ENCODE peak calls at places on chromosomes 12 and 14, in nine cellular contexts. P, G, V, R, B, Y, W, Z and I are unnamed samples.

GRCh38 chr12:32533971-32534590 is 134.7 kb downstream of the FGD4 start:
- DNase-seq in P (no peak), G (peak), V (peak), R (no peak), B (peak), Y (peak), W (peak), Z (peak), I (no peak)

GRCh38 chr12:104877107-104877705 is 80.9 kb downstream of the SLC41A2 start:
- DNase-seq in P (peak), G (peak), V (no peak), R (peak), B (peak), Y (no peak), W (no peak), Z (no peak), I (peak)

GRCh38 chr12:88393017-88393767 is 187.1 kb downstream of the KITLG start:
- DNase-seq in P (no peak), G (peak), V (peak), R (no peak), B (no peak), Y (no peak), W (peak), Z (no peak), I (no peak)

GRCh38 chr12:132207083-132207775 is 63.0 kb downstream of the NOC4L start:
- DNase-seq in P (no peak), G (no peak), V (no peak), R (no peak), B (no peak), Y (no peak), W (no peak), Z (no peak), I (no peak)

GRCh38 chr12:100717733-100718067 is 76.9 kb upstream of the ANO4 start:
- DNase-seq in P (no peak), G (peak), V (no peak), R (no peak), B (no peak), Y (no peak), W (no peak), Z (no peak), I (no peak)

GRCh38 chr12:27549231-27549800 is 25.3 kb downstream of the PPFIBP1 start:
- DNase-seq in P (no peak), G (peak), V (no peak), R (no peak), B (no peak), Y (no peak), W (no peak), Z (no peak), I (no peak)

GRCh38 chr14:95787941-95788340 is 74.0 kb upstream of the TCL1A start:
- DNase-seq in P (no peak), G (no peak), V (no peak), R (no peak), B (no peak), Y (no peak), W (no peak), Z (peak), I (no peak)

GRCh38 chr14:67539116-67539515 is 6.0 kb downstream of the PLEKHH1 start:
- DNase-seq in P (no peak), G (no peak), V (no peak), R (no peak), B (no peak), Y (no peak), W (no peak), Z (peak), I (no peak)

GRCh38 chr14:59101441-59101840 is 87.0 kb upstream of the DAAM1 start:
- DNase-seq in P (no peak), G (no peak), V (no peak), R (no peak), B (no peak), Y (no peak), W (no peak), Z (no peak), I (no peak)

GRCh38 chr12:108842364-108842763 is 15.0 kb downstream of the SSH1 start:
- DNase-seq in P (no peak), G (no peak), V (no peak), R (no peak), B (peak), Y (no peak), W (no peak), Z (no peak), I (no peak)

GRCh38 chr12:14833952-14834351 is 9.4 kb downstream of the ART4 start:
- DNase-seq in P (no peak), G (peak), V (no peak), R (no peak), B (no peak), Y (no peak), W (no peak), Z (no peak), I (no peak)

GRCh38 chr12:9081667-9082243 is 34.0 kb downstream of the A2M start:
- DNase-seq in P (no peak), G (no peak), V (no peak), R (no peak), B (no peak), Y (no peak), W (no peak), Z (no peak), I (no peak)

GRCh38 chr12:132084681-132085635 is 59.2 kb downstream of the DDX51 start:
- DNase-seq in P (peak), G (peak), V (peak), R (no peak), B (peak), Y (peak), W (no peak), Z (peak), I (peak)

GRCh38 chr14:96098309-96098998 is 59.3 kb downstream of the C14orf132 start:
- DNase-seq in P (no peak), G (peak), V (peak), R (no peak), B (no peak), Y (peak), W (peak), Z (peak), I (peak)

GRCh38 chr12:52331833-52332232 is 10.6 kb upstream of the KRT83 start:
- DNase-seq in P (no peak), G (no peak), V (no peak), R (no peak), B (no peak), Y (no peak), W (no peak), Z (no peak), I (no peak)

GRCh38 chr14:33834101-33834955 is 116.5 kb downstream of the EGLN3 start:
- DNase-seq in P (no peak), G (no peak), V (no peak), R (no peak), B (no peak), Y (no peak), W (no peak), Z (no peak), I (no peak)

GRCh38 chr14:105891221-105891602 is 364.8 kb downstream of the TMEM121 start:
- DNase-seq in P (no peak), G (no peak), V (no peak), R (no peak), B (no peak), Y (peak), W (no peak), Z (no peak), I (no peak)

GRCh38 chr12:98939350-98939749 is 294.3 kb downstream of the APAF1 start:
- DNase-seq in P (no peak), G (peak), V (no peak), R (no peak), B (no peak), Y (no peak), W (peak), Z (no peak), I (peak)

GRCh38 chr12:107296681-107297086 is 203.3 kb upstream of the CRY1 start:
- DNase-seq in P (no peak), G (no peak), V (no peak), R (no peak), B (no peak), Y (no peak), W (no peak), Z (no peak), I (no peak)

GRCh38 chr12:111271674-111272418 is 97.0 kb downstream of the PHETA1 start:
- DNase-seq in P (no peak), G (no peak), V (no peak), R (no peak), B (no peak), Y (no peak), W (no peak), Z (no peak), I (no peak)
- TF ChIP-seq CTCF in P (no peak), G (peak), V (no peak), R (peak), B (no peak), Y (no peak), W (peak), Z (no peak), I (no peak)

GRCh38 chr12:33944703-33945437 is 77.4 kb upstream of the ALG10 start:
- DNase-seq in P (no peak), G (no peak), V (no peak), R (no peak), B (no peak), Y (no peak), W (no peak), Z (no peak), I (no peak)

GRCh38 chr12:33945438-33945784 is 76.9 kb upstream of the ALG10 start:
- DNase-seq in P (no peak), G (no peak), V (no peak), R (no peak), B (no peak), Y (no peak), W (no peak), Z (no peak), I (no peak)

DNA sequence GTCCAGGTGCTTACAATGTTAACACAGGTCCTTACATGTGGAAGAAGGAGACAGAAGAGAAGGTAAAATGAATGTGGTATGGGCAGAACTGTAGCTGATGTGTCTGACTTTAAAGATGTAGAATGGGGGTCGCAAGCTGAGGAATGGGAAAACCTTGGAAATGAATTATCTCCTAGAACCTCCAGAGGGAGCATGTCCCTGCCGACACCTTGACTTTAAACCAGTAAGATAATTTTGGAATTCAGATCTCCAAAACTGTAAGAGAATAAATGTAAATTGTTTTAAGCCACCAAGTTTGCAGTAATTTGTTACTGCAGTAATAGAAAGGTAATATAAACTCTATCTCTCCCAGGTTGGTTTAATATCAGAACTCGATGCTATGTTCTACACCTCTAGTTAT is 80.1 kb upstream of the ALG10 start:
- DNase-seq in P (no peak), G (no peak), V (no peak), R (no peak), B (no peak), Y (no peak), W (no peak), Z (no peak), I (no peak)
- TF ChIP-seq CTCF in P (no peak), G (no peak), V (no peak), R (no peak), B (no peak), Y (no peak), W (no peak), Z (no peak), I (peak)

GRCh38 chr12:24596768-24597388 is 352.0 kb downstream of the BCAT1 start:
- DNase-seq in P (no peak), G (peak), V (peak), R (no peak), B (no peak), Y (no peak), W (peak), Z (no peak), I (no peak)

GRCh38 chr12:24591079-24591626 is 357.7 kb downstream of the BCAT1 start:
- DNase-seq in P (no peak), G (no peak), V (no peak), R (no peak), B (no peak), Y (no peak), W (no peak), Z (no peak), I (no peak)

GRCh38 chr12:24599737-24600136 is 349.2 kb downstream of the BCAT1 start:
- DNase-seq in P (no peak), G (no peak), V (no peak), R (no peak), B (no peak), Y (no peak), W (no peak), Z (no peak), I (no peak)

GRCh38 chr12:24592048-24592447 is 356.9 kb downstream of the BCAT1 start:
- DNase-seq in P (no peak), G (no peak), V (no peak), R (no peak), B (no peak), Y (no peak), W (no peak), Z (no peak), I (no peak)

GRCh38 chr12:24595652-24596235 is 353.2 kb downstream of the BCAT1 start:
- DNase-seq in P (no peak), G (peak), V (no peak), R (no peak), B (no peak), Y (no peak), W (no peak), Z (no peak), I (peak)
- TF ChIP-seq CTCF in P (no peak), G (peak), V (no peak), R (no peak), B (no peak), Y (no peak), W (peak), Z (no peak), I (peak)

DNA sequence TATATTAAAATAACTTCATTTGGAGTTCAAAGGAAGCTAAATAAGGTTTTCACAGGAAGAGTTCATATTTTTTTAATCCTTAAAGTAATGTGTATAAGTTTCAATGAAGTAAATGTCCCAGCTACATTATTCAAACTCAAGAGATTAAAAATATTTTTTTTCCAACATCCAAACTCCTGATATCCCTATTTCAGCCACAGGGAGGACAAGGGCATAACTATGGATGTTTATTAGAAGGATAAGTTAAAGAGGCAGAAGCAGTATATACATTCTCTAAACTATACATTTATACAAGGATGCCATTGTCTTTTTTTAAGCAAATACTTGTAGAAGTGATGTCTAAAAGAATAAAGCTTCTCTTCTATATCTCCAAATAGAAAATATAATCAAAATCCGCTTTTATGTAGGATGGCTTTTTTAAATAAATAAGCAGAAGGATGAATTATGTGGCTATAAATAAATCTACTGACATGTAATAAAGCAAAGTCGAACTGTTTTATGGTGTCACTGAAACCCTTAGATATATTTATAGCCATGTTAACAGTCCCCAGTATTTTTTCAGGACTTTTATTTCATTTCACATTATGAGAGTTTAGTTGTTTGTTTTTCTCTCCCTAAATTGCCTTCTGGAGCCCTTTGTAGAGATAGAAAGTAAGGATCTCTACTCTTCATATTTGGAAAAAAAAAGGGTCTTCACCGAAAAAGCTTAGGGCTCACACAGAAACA is 936.5 kb downstream of the DIO2 start:
- DNase-seq in P (no peak), G (no peak), V (no peak), R (no peak), B (no peak), Y (no peak), W (no peak), Z (no peak), I (no peak)
- TF ChIP-seq CTCF in P (no peak), G (no peak), V (no peak), R (no peak), B (no peak), Y (no peak), W (no peak), Z (no peak), I (no peak)

GRCh38 chr12:507261-507853 is 47.6 kb downstream of the B4GALNT3 start:
- DNase-seq in P (no peak), G (no peak), V (no peak), R (no peak), B (no peak), Y (no peak), W (no peak), Z (peak), I (no peak)
- TF ChIP-seq CTCF in P (no peak), G (no peak), V (no peak), R (no peak), B (no peak), Y (no peak), W (no peak), Z (no peak), I (no peak)

GRCh38 chr14:75866981-75867380 is 114.8 kb downstream of the TGFB3 start:
- DNase-seq in P (no peak), G (peak), V (no peak), R (no peak), B (no peak), Y (no peak), W (no peak), Z (no peak), I (no peak)
- TF ChIP-seq CTCF in P (no peak), G (no peak), V (no peak), R (no peak), B (no peak), Y (no peak), W (no peak), Z (no peak), I (no peak)

DNA sequence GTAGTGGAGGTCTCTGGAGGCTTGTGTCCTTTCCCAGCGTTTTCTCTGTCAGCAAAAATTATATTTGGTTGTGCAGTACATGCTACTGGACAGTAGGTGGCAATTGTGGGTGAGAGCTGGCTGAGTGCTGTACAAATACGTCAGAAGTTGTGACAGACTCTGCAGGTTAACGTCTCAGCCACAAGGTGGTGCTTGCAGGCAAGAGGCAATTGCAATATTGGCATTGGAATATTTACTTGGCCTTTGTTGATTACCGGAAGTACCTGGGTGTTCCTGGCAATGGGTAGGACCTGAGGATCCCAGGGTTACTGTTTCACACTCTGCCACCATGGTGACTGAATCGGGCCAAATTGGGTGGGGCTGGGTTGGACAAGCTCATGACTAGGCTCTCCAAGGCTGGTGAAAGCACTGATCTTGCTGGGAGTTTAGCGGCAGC is 333.9 kb upstream of the LMO3 start:
- DNase-seq in P (no peak), G (peak), V (peak), R (no peak), B (no peak), Y (no peak), W (peak), Z (no peak), I (peak)
- TF ChIP-seq CTCF in P (no peak), G (peak), V (peak), R (no peak), B (no peak), Y (no peak), W (peak), Z (no peak), I (peak)

DNA sequence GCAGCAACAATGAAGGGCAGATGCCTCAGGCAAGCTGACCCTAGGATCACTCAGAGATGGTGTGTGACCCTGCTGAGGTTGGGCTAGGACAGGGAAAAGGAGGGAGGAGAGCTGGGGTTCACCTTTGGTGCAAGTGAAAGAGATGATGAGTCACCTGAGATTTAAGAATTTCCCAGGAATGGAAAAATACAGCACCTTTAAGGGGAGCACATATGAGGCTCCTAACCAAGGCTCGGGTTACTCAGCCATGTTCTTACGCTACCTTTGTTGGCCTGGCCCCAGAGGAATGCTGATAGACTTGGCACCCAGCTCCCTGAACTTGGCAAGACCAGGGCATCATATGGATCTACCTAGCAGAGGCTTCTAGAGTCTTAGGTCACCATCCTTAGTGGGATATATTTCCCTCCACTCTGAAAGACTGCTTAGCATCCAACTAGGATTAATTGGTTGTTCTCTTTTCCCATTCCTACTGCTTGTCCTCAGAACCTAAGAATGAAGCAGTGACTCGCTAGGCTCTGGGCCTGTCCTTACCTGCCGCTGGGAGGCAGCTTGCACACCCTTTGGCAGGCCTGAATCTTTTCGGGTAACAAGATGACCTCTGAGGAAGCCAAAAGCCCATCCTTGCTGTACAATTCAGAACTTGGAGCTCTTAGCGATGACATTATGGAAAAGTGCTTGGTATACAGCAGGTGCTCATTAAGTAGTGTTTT is 4.0 kb upstream of the NAA25 start:
- DNase-seq in P (no peak), G (no peak), V (no peak), R (no peak), B (no peak), Y (no peak), W (no peak), Z (peak), I (no peak)
- TF ChIP-seq CTCF in P (no peak), G (no peak), V (no peak), R (no peak), B (no peak), Y (no peak), W (no peak), Z (no peak), I (no peak)

GRCh38 chr12:120367252-120367923 is 1.6 kb downstream of the MSI1 start:
- DNase-seq in P (no peak), G (no peak), V (no peak), R (no peak), B (no peak), Y (no peak), W (no peak), Z (no peak), I (peak)

GRCh38 chr12:120367924-120368788 is 808 bp downstream of the MSI1 start:
- DNase-seq in P (no peak), G (no peak), V (no peak), R (no peak), B (peak), Y (no peak), W (no peak), Z (no peak), I (no peak)

GRCh38 chr12:120366341-120366705 is 2.6 kb downstream of the MSI1 start:
- DNase-seq in P (no peak), G (no peak), V (no peak), R (no peak), B (no peak), Y (no peak), W (no peak), Z (no peak), I (no peak)

GRCh38 chr12:120365675-120366340 is 3.2 kb downstream of the MSI1 start:
- DNase-seq in P (no peak), G (no peak), V (no peak), R (no peak), B (no peak), Y (no peak), W (no peak), Z (no peak), I (no peak)

DNA sequence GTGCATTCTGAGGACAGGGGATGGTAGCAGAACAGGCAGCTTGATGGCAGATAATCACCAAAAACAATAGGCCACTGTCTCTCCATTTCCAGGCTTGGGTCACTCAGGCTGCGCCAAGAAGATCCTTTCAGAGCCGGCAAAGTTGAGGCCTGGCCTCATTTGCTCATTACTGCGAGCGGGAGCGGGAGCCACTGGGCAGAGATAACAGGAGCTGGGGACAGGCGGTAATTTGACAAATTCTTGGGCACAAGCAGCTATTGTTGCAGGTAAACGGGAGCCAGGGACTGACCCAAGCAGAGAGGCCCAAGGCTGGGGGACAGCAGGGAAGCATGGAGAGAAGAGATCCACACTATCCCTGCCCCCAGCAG is 2.1 kb downstream of the MSI1 start:
- DNase-seq in P (no peak), G (no peak), V (no peak), R (no peak), B (no peak), Y (no peak), W (no peak), Z (no peak), I (no peak)
- TF ChIP-seq CTCF in P (no peak), G (no peak), V (no peak), R (no peak), B (no peak), Y (no peak), W (no peak), Z (no peak), I (peak)